ENCODE peak calls at places on chromosome 15, in four cellular contexts. Z is fibroblast of lung, D is heart left ventricle, P is SK-N-SH. G is an unnamed sample. For H3K36me3, the result is how much of the 10 kb centered on the place peaks cover.

GRCh38 chr15:35327789-35328188 is 218.2 kb downstream of the DPH6 start:
- DNase-seq in D (no peak), Z (no peak), P (no peak), G (no peak)

GRCh38 chr15:69760263-69760855 is 307.7 kb downstream of the RPLP1 start:
- DNase-seq in D (no peak), Z (peak), P (no peak), G (no peak)

GRCh38 chr15:65369148-65369547 is 8.7 kb downstream of the IGDCC3 start:
- DNase-seq in Z (no peak), P (no peak), D (no peak), G (no peak)

GRCh38 chr15:39179980-39180379 is 400.9 kb upstream of the THBS1 start:
- DNase-seq in D (no peak), P (no peak), Z (no peak), G (no peak)

GRCh38 chr15:45549831-45550230 is 27.3 kb upstream of the SLC30A4 start:
- DNase-seq in Z (peak), D (no peak), P (no peak), G (peak)

GRCh38 chr15:80581976-80582375 is 113.1 kb upstream of the ABHD17C start:
- DNase-seq in Z (no peak), D (no peak), P (no peak), G (no peak)

GRCh38 chr15:38696120-38696727 is 131.6 kb upstream of the RASGRP1 start:
- DNase-seq in Z (no peak), D (no peak), P (no peak), G (no peak)

GRCh38 chr15:22949074-22949547 is 31.1 kb downstream of the CYFIP1 start:
- DNase-seq in Z (peak), D (peak), P (peak), G (peak)

GRCh38 chr15:80121546-80121945 is 31.3 kb upstream of the FAH start:
- DNase-seq in Z (no peak), P (peak), D (no peak), G (no peak)

GRCh38 chr15:88918738-88919137 is 5.6 kb upstream of the MFGE8 start:
- DNase-seq in D (peak), P (no peak), Z (peak), G (peak)

GRCh38 chr15:101054991-101055390 is 135.8 kb downstream of the LRRK1 start:
- DNase-seq in Z (no peak), P (peak), D (no peak), G (no peak)

GRCh38 chr15:85689729-85690128 is 105.0 kb downstream of the KLHL25 start:
- DNase-seq in P (no peak), D (peak), Z (peak), G (no peak)

GRCh38 chr15:63379492-63380150 is 2.0 kb downstream of the CA12 start:
- DNase-seq in Z (no peak), P (no peak), D (no peak), G (no peak)

GRCh38 chr15:64530472-64530871 is 70.1 kb downstream of the ZNF609 start:
- DNase-seq in P (no peak), D (no peak), Z (no peak), G (no peak)

GRCh38 chr15:46652256-46652655 is 1017.4 kb downstream of the SQOR start:
- DNase-seq in P (no peak), D (no peak), Z (no peak), G (no peak)

GRCh38 chr15:67033012-67033411 is 32.4 kb upstream of the SMAD3 start:
- DNase-seq in P (no peak), D (no peak), Z (no peak), G (no peak)

GRCh38 chr15:80367094-80367493 is 37.1 kb upstream of the ARNT2 start:
- DNase-seq in D (no peak), P (peak), Z (peak), G (no peak)

GRCh38 chr15:101152914-101153313 is 98.9 kb downstream of the CHSY1 start:
- DNase-seq in D (no peak), Z (no peak), P (no peak), G (no peak)

GRCh38 chr15:70152070-70152480 is 54.4 kb upstream of the TLE3 start:
- DNase-seq in P (no peak), D (peak), Z (no peak), G (no peak)

GRCh38 chr15:51861557-51862350 is 32.3 kb downstream of the TMOD3 start:
- DNase-seq in Z (no peak), P (no peak), D (no peak), G (no peak)

GRCh38 chr15:76185716-76186115 is 125.6 kb downstream of the ETFA start:
- DNase-seq in Z (peak), D (no peak), P (no peak), G (peak)

GRCh38 chr15:62848631-62849050 is 193.9 kb upstream of the TPM1 start:
- DNase-seq in P (no peak), D (no peak), Z (peak), G (no peak)

GRCh38 chr15:85125056-85125661 is 143.5 kb downstream of the PDE8A start:
- DNase-seq in D (no peak), Z (peak), P (no peak), G (no peak)

GRCh38 chr15:62972814-62973213 is 69.7 kb upstream of the TPM1 start:
- DNase-seq in D (no peak), Z (peak), P (no peak), G (no peak)

GRCh38 chr15:67652586-67652985 is 110.1 kb downstream of the MAP2K5 start:
- DNase-seq in D (no peak), P (no peak), Z (no peak), G (no peak)

GRCh38 chr15:63530235-63530634 is 25.8 kb downstream of the USP3 start:
- DNase-seq in D (no peak), P (no peak), Z (no peak), G (no peak)

GRCh38 chr15:74245342-74245931 is 9.3 kb downstream of the CCDC33 start:
- DNase-seq in P (peak), Z (no peak), D (no peak), G (no peak)

GRCh38 chr15:90334304-90334731 is 17.8 kb upstream of the ZNF774 start:
- DNase-seq in Z (no peak), D (no peak), P (no peak), G (no peak)

GRCh38 chr15:25535866-25536265 is 97.0 kb upstream of the UBE3A start:
- DNase-seq in D (no peak), Z (no peak), P (no peak), G (no peak)

GRCh38 chr15:68843425-68844311 is 23.0 kb upstream of the ANP32A start:
- DNase-seq in D (peak), Z (peak), P (peak), G (no peak)

GRCh38 chr15:49438970-49439631 is 16.1 kb downstream of the FGF7 start:
- DNase-seq in D (peak), Z (no peak), P (no peak), G (no peak)

GRCh38 chr15:25805006-25805405 is 58.1 kb downstream of the ATP10A start:
- DNase-seq in D (no peak), P (no peak), Z (no peak), G (no peak)

GRCh38 chr15:90097475-90097874 is 4.8 kb downstream of the IDH2 start:
- DNase-seq in Z (no peak), P (no peak), D (no peak), G (no peak)

GRCh38 chr15:99566157-99566900 is 545 bp downstream of the MEF2A start:
- DNase-seq in P (peak), Z (no peak), D (peak), G (no peak)
- H3K36me3 ChIP-seq in P (under half), Z (under half), D (under half), G (under half)

DNA sequence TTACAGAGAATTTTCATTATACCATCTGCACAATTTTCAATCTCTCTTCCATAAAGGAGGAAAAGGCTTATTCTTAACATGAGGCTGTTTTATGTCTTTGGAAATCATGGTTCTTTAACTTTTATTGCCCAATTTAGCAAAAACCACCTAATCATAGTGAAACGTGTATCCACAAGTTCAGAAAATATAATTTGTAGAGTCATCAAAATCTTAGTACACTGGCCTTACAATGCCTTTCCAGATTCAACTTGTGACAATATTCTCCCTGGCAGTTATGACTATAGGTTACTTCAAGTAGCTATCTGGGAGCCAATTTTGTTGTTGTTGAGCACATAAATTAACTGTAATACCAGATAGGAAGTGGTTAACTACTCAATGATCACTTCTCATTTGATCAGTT is 10.9 kb downstream of the BNIP2 start:
- DNase-seq in D (no peak), P (no peak), Z (no peak), G (no peak)
- H3K36me3 ChIP-seq in D (under half), P (half or more), Z (under half), G (under half)

GRCh38 chr15:81749667-81750360 is 296.0 kb downstream of the MEX3B start:
- DNase-seq in P (no peak), D (no peak), Z (no peak), G (no peak)

GRCh38 chr15:81751321-81751720 is 294.5 kb downstream of the MEX3B start:
- DNase-seq in Z (no peak), D (no peak), P (no peak), G (no peak)

GRCh38 chr15:81752149-81752942 is 293.5 kb downstream of the MEX3B start:
- DNase-seq in D (peak), Z (peak), P (peak), G (no peak)

GRCh38 chr15:81754078-81754477 is 291.7 kb downstream of the MEX3B start:
- DNase-seq in D (no peak), P (no peak), Z (no peak), G (no peak)

GRCh38 chr15:81752974-81753373 is 292.8 kb downstream of the MEX3B start:
- DNase-seq in D (no peak), P (peak), Z (peak), G (no peak)
- H3K36me3 ChIP-seq in D (under half), P (under half), Z (under half), G (under half)

GRCh38 chr15:28114114-28114455 is 15.0 kb upstream of the OCA2 start:
- DNase-seq in P (no peak), D (no peak), Z (no peak), G (no peak)
- H3K36me3 ChIP-seq in P (half or more), D (under half), Z (under half), G (under half)

GRCh38 chr15:78284758-78285157 is 14.7 kb downstream of the SKIC8 start:
- DNase-seq in D (no peak), P (no peak), Z (no peak), G (no peak)
- H3K36me3 ChIP-seq in D (under half), P (half or more), Z (under half), G (under half)

DNA sequence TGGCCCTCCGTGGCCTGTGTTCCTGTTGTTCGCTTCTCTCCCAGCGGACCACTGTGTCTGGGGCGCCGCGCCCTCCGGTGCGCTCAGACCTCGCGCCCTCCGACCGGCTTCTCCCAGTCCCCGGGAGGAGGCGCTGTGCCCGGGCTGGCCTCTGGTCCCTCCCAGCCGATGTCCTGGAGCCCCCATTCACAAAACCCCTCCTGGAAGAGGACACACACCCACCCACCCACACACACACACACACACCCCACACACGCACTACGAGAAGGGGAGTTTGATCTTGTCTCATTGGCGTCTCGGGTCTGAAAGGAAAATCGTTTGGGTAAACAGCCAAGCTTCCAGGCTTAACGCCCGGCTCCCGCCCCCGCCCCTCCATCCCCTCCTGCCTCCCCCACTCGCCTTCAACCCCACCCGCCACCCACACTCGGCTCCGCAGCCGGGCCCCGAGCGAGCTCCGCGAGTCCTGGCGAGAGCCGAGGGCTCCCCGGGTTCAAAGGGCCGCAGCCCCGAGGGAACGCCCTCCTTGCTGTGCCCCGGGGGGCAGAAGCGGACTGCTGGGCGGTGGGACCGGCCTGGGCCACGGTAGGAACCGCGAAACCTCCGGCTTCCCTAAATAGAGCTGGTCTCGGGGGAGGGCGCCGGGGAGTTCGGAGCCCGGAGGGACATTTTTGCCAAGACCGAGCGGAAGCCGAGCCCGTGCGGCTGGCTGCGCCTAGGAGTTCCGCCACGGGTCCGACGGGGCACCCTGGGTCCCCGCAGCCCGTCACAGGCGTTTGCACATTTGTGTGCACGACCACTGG is 23.6 kb downstream of the NR2F2 start:
- DNase-seq in D (peak), Z (peak), P (no peak), G (no peak)
- H3K36me3 ChIP-seq in D (under half), Z (under half), P (under half), G (under half)

DNA sequence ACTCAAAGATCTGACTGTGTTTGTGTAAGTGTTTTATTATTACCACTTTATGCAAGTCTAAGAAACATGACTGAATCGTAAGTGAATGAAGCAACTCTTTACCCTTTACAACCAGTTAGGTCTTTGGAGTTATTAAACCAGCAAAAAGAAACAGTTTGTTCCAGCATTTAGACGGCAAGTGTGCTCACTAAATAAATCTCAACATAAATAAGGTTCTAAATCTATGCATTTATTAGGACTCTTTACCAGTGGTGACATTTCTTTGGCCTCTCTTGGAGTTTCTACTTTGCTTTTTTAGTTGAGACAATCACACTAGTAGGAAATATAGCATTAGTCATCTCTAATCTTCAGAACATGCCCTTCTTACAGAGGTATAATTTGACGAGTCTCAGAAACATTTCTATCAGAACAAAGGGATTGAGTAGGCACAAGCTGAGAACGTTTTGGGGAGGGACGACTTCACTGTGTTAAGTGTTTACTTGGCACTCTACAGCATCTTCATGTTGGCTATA is 739.9 kb upstream of the NR2F2 start:
- DNase-seq in P (no peak), Z (peak), D (no peak), G (no peak)
- H3K36me3 ChIP-seq in P (under half), Z (under half), D (under half), G (under half)

GRCh38 chr15:29759596-29759995 is 62.7 kb downstream of the TJP1 start:
- DNase-seq in D (no peak), P (no peak), Z (no peak), G (no peak)
- H3K36me3 ChIP-seq in D (under half), P (under half), Z (under half), G (under half)

DNA sequence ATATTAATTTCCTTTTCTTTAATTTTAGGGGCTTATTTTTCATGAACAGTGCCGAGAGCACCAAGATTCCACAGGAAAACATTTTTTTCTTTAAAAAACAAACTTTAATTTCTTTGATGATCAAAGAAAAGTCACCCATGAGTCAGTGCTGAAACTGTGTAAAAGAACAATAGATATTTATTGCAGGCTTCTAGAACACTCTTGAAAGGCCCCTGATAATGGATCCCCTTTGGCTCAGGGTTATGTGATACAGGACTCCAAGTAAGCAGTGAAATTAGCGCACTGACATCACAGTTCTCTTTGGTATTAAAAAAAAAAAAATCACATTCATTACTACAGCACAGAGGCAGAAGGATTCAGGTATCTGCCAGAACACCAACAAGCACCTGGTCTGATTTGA is 66.1 kb upstream of the MYZAP start:
- DNase-seq in Z (no peak), D (no peak), P (no peak), G (no peak)
- H3K36me3 ChIP-seq in Z (under half), D (under half), P (under half), G (under half)

GRCh38 chr15:40714144-40714543 is 19.2 kb downstream of the RAD51 start:
- DNase-seq in Z (no peak), P (no peak), D (no peak), G (no peak)
- H3K36me3 ChIP-seq in Z (under half), P (under half), D (under half), G (under half)